ENCODE peak calls at places on chromosome 15, in five cellular contexts. N is fibroblast of pulmonary artery, S is progenitor cell of endocrine pancreas, X is colonic mucosa, Z is NB4. F is an unnamed sample.

GRCh38 chr15:96165775-96166174 is 164.7 kb upstream of the NR2F2 start:
- DNase-seq in N (no peak), X (no peak), S (no peak), Z (no peak), F (no peak)

GRCh38 chr15:37100109-37100873 is at the start of gene MEIS2:
- DNase-seq in S (peak; percentile 78), X (peak; percentile 78), Z (peak; percentile 82), N (peak; percentile 97), F (peak; percentile 80)

GRCh38 chr15:84668221-84668982 is 10.4 kb upstream of the NMB start:
- DNase-seq in S (no peak), N (no peak), Z (no peak), X (no peak), F (no peak)

GRCh38 chr15:36161781-36162212 is 417.6 kb upstream of the CDIN1 start:
- DNase-seq in Z (no peak), S (no peak), N (peak; percentile 78), X (no peak), F (no peak)

GRCh38 chr15:101407439-101407838 is 82.1 kb downstream of the PCSK6 start:
- DNase-seq in Z (peak; percentile 15), X (no peak), N (no peak), S (no peak), F (no peak)

GRCh38 chr15:71440479-71441071 is 325.3 kb downstream of the THSD4 start:
- DNase-seq in Z (peak; percentile 60), X (no peak), S (no peak), N (peak; percentile 87), F (no peak)

GRCh38 chr15:43229977-43230376 is 9.2 kb upstream of the EPB42 start:
- DNase-seq in S (no peak), X (no peak), Z (no peak), N (no peak), F (no peak)

GRCh38 chr15:41115088-41115651 is 910 bp downstream of the INO80 start:
- DNase-seq in Z (peak; percentile 65), S (no peak), X (no peak), N (peak; percentile 34), F (no peak)

GRCh38 chr15:62787401-62787800 is 255.1 kb upstream of the TPM1 start:
- DNase-seq in S (no peak), Z (no peak), X (no peak), N (no peak), F (no peak)

GRCh38 chr15:63923993-63924950 is 90.5 kb upstream of the HERC1 start:
- DNase-seq in S (no peak), Z (no peak), X (no peak), N (no peak), F (no peak)

GRCh38 chr15:100987143-100987542 is 68.0 kb downstream of the LRRK1 start:
- DNase-seq in N (peak; percentile 37), X (no peak), S (no peak), Z (no peak), F (no peak)

GRCh38 chr15:100515758-100516157 is 13.0 kb downstream of the CERS3 start:
- DNase-seq in X (no peak), S (no peak), Z (peak; percentile 59), N (no peak), F (no peak)

GRCh38 chr15:65423150-65423976 is 616 bp upstream of the IGDCC4 start:
- DNase-seq in X (no peak), Z (no peak), N (no peak), S (no peak), F (no peak)

GRCh38 chr15:37046876-37047614 is 53.3 kb downstream of the MEIS2 start:
- DNase-seq in S (no peak), X (no peak), N (peak; percentile 84), Z (no peak), F (no peak)

GRCh38 chr15:66661432-66662096 is 40.5 kb upstream of the SMAD6 start:
- DNase-seq in S (no peak), N (peak; percentile 57), Z (no peak), X (no peak), F (no peak)

GRCh38 chr15:41806291-41807181 is 21.4 kb upstream of the JMJD7 start:
- DNase-seq in N (no peak), Z (peak; percentile 29), X (no peak), S (no peak), F (no peak)

GRCh38 chr15:36658321-36658720 is 78.9 kb downstream of the CDIN1 start:
- DNase-seq in X (no peak), N (no peak), Z (no peak), S (no peak), F (no peak)

GRCh38 chr15:88646951-88647350 is 8.1 kb downstream of the ISG20 start:
- DNase-seq in X (peak; percentile 14), Z (no peak), N (no peak), S (no peak), F (no peak)

GRCh38 chr15:58472821-58473581 is 41.2 kb downstream of the LIPC start:
- DNase-seq in Z (peak; percentile 79), N (peak; percentile 44), X (no peak), S (no peak), F (peak; percentile 18)

GRCh38 chr15:93252780-93253179 is 163.8 kb upstream of the RGMA start:
- DNase-seq in S (no peak), N (no peak), Z (no peak), X (no peak), F (no peak)

GRCh38 chr15:40891810-40892448 is 2.3 kb upstream of the VPS18 start:
- DNase-seq in Z (peak; percentile 63), X (peak; percentile 76), N (peak; percentile 62), S (no peak), F (peak; percentile 55)

GRCh38 chr15:65632780-65633384 is 11.1 kb downstream of the SLC24A1 start:
- DNase-seq in S (no peak), X (no peak), Z (no peak), N (no peak), F (no peak)

GRCh38 chr15:87362531-87362930 is 894.0 kb downstream of the NTRK3 start:
- DNase-seq in S (no peak), Z (no peak), X (no peak), N (no peak), F (no peak)

GRCh38 chr15:36798366-36798765 is 218.9 kb downstream of the CDIN1 start:
- DNase-seq in Z (no peak), S (no peak), X (no peak), N (peak; percentile 23), F (no peak)

GRCh38 chr15:72160846-72161245 is 36.7 kb downstream of the GRAMD2A start:
- DNase-seq in S (no peak), N (no peak), X (no peak), Z (no peak), F (no peak)

GRCh38 chr15:101019351-101019750 is 100.2 kb downstream of the LRRK1 start:
- DNase-seq in X (peak; percentile 15), N (no peak), S (no peak), Z (no peak), F (no peak)

GRCh38 chr15:25514522-25514921 is 75.7 kb upstream of the UBE3A start:
- DNase-seq in Z (no peak), X (no peak), N (no peak), S (no peak), F (no peak)

GRCh38 chr15:76714950-76715349 is 190.2 kb downstream of the SCAPER start:
- DNase-seq in S (no peak), Z (no peak), N (no peak), X (no peak), F (no peak)

GRCh38 chr15:77225641-77226040 is 154.7 kb upstream of the TSPAN3 start:
- DNase-seq in X (no peak), N (peak; percentile 14), Z (peak; percentile 12), S (no peak), F (no peak)

GRCh38 chr15:39817892-39818291 is 35.3 kb upstream of the FSIP1 start:
- DNase-seq in Z (no peak), S (no peak), N (peak; percentile 12), X (no peak), F (no peak)

GRCh38 chr15:86894269-86894668 is 814.6 kb downstream of the AGBL1 start:
- DNase-seq in Z (no peak), S (no peak), X (no peak), N (no peak), F (no peak)

DNA sequence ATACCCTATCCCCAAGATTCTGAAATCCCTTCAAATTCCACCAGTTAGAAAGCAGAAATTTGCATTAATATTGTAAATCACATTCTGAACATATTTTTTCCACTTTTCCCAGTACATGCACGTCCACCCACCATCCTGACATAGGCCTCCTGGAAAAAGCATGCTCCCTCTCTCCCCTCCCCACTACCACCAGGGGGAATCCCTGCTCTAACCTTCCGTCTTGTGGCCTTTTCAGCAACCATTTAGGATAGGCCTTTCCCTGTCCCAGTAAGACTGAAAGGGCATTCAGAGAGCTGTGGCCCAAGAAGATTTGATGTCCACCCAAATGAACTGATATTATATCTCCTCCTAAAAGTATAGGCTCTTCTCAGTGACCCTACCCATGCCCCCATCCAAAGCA is 182.1 kb downstream of the ARRDC4 start:
- DNase-seq in N (no peak), X (no peak), Z (no peak), S (no peak), F (no peak)
- TF ChIP-seq CTCF in N (no peak), X (no peak), Z (no peak), S (no peak), F (no peak)

GRCh38 chr15:78542647-78543046 is 2.4 kb downstream of the PSMA4 start:
- DNase-seq in N (no peak), S (no peak), Z (no peak), X (no peak), F (no peak)

GRCh38 chr15:78538358-78538757 is 1.9 kb upstream of the PSMA4 start:
- DNase-seq in S (no peak), Z (no peak), X (no peak), N (no peak), F (no peak)

GRCh38 chr15:78540955-78541743 is 905 bp downstream of the PSMA4 start:
- DNase-seq in N (no peak), X (no peak), Z (peak; percentile 52), S (no peak), F (no peak)

GRCh38 chr15:78541744-78542034 is 1.4 kb downstream of the PSMA4 start:
- DNase-seq in S (no peak), N (no peak), Z (no peak), X (no peak), F (no peak)

GRCh38 chr15:78540135-78540954 is at the start of gene PSMA4:
- DNase-seq in N (peak; percentile 84), X (peak; percentile 95), S (peak; percentile 90), Z (peak; percentile 94), F (peak; percentile 95)
- TF ChIP-seq CTCF in N (no peak), X (no peak), S (peak; percentile 27), Z (no peak), F (no peak)

GRCh38 chr15:74433592-74434259 is at the start of gene SEMA7A:
- DNase-seq in N (peak; percentile 62), S (peak; percentile 62), X (peak; percentile 76), Z (peak; percentile 92), F (peak; percentile 91)
- TF ChIP-seq CTCF in N (no peak), S (peak; percentile 17), X (no peak), Z (no peak), F (no peak)

GRCh38 chr15:80660114-80660513 is 35.0 kb upstream of the ABHD17C start:
- DNase-seq in Z (no peak), X (no peak), N (peak; percentile 67), S (peak; percentile 17), F (peak; percentile 66)
- TF ChIP-seq CTCF in Z (no peak), X (peak; percentile 28), N (peak; percentile 70), S (peak; percentile 65), F (peak; percentile 35)

F was measured in Calu3.